ENCODE peak calls at places on chromosomes 3 and 15, in five cellular contexts. O is kidney epithelial cell; T is pancreas; F is CD4-positive, CD25-positive, alpha-beta regulatory T cell; Q is foreskin fibroblast. M is an unnamed sample.

GRCh38 chr3:190596341-190597285 is 82.7 kb downstream of the IL1RAP start:
- DNase-seq in O (no peak), T (no peak), F (no peak), Q (no peak), M (no peak)

GRCh38 chr3:27312044-27312668 is 57.0 kb downstream of the NEK10 start:
- DNase-seq in Q (peak), O (peak), F (no peak), T (peak), M (no peak)

GRCh38 chr15:27844018-27844666 is 255.0 kb downstream of the OCA2 start:
- DNase-seq in O (peak), T (no peak), Q (peak), F (no peak), M (no peak)

GRCh38 chr3:72912532-72912931 is 24.7 kb downstream of the GXYLT2 start:
- DNase-seq in F (no peak), O (no peak), Q (no peak), T (no peak), M (no peak)

GRCh38 chr15:38670142-38671002 is 105.8 kb upstream of the RASGRP1 start:
- DNase-seq in O (no peak), F (peak), Q (no peak), T (no peak), M (no peak)

GRCh38 chr15:82621970-82622369 is 25.2 kb downstream of the CPEB1 start:
- DNase-seq in Q (no peak), T (no peak), F (no peak), O (no peak), M (no peak)

GRCh38 chr3:52108302-52109232 is 45.7 kb downstream of the POC1A start:
- DNase-seq in F (no peak), O (no peak), Q (no peak), T (no peak), M (peak)

GRCh38 chr3:64048631-64049061 is 25.4 kb upstream of the PSMD6 start:
- DNase-seq in F (no peak), Q (peak), T (no peak), O (no peak), M (no peak)

GRCh38 chr3:43445820-43446219 is 159.5 kb downstream of the SNRK start:
- DNase-seq in T (no peak), O (no peak), F (no peak), Q (no peak), M (no peak)

GRCh38 chr15:70259640-70260066 is 161.9 kb upstream of the TLE3 start:
- DNase-seq in O (no peak), F (no peak), T (no peak), Q (no peak), M (no peak)

GRCh38 chr3:14812196-14812785 is 6.5 kb upstream of the FGD5 start:
- DNase-seq in O (no peak), F (no peak), T (no peak), Q (no peak), M (no peak)

GRCh38 chr15:36887214-36888017 is 212.9 kb downstream of the MEIS2 start:
- DNase-seq in F (no peak), O (no peak), T (no peak), Q (no peak), M (no peak)

GRCh38 chr15:32870240-32871033 is 152.6 kb downstream of the GREM1 start:
- DNase-seq in T (no peak), O (peak), F (no peak), Q (no peak), M (peak)

GRCh38 chr3:25696019-25696418 is 31.3 kb upstream of the TOP2B start:
- DNase-seq in O (no peak), T (no peak), F (no peak), Q (no peak), M (no peak)

GRCh38 chr3:172868565-172869172 is 118.1 kb downstream of the ECT2 start:
- DNase-seq in O (no peak), F (no peak), T (no peak), Q (no peak), M (no peak)

GRCh38 chr3:184227481-184227935 is 1.9 kb upstream of the VWA5B2 start:
- DNase-seq in Q (no peak), F (peak), T (peak), O (no peak), M (no peak)

GRCh38 chr3:129261850-129262249 is 12.4 kb downstream of the COPG1 start:
- DNase-seq in F (no peak), Q (no peak), T (no peak), O (no peak), M (no peak)

GRCh38 chr15:32718822-32719716 is 1.3 kb downstream of the GREM1 start:
- DNase-seq in Q (no peak), T (peak), O (no peak), F (no peak), M (no peak)

GRCh38 chr3:111955876-111956275 is 22.9 kb upstream of the ABHD10 start:
- DNase-seq in Q (no peak), O (no peak), T (no peak), F (no peak), M (no peak)

GRCh38 chr3:186281172-186281571 is 80.9 kb downstream of the DGKG start:
- DNase-seq in F (no peak), Q (peak), O (no peak), T (no peak), M (peak)

GRCh38 chr3:197501879-197502620 is 53.7 kb downstream of the BDH1 start:
- DNase-seq in T (no peak), F (no peak), Q (no peak), O (no peak), M (no peak)

GRCh38 chr15:81752149-81752942 is 293.5 kb downstream of the MEX3B start:
- DNase-seq in O (no peak), Q (peak), T (peak), F (no peak), M (peak)

GRCh38 chr15:90362936-90363212 is 10.8 kb downstream of the ZNF774 start:
- DNase-seq in O (peak), F (no peak), T (no peak), Q (peak), M (peak)

GRCh38 chr15:52787123-52787503 is 3.0 kb downstream of the ONECUT1 start:
- DNase-seq in Q (no peak), T (peak), O (no peak), F (no peak), M (no peak)

GRCh38 chr15:81829918-81830317 is 215.9 kb downstream of the MEX3B start:
- DNase-seq in Q (no peak), F (no peak), O (no peak), T (no peak), M (no peak)

GRCh38 chr15:33007295-33007855 is 187.1 kb downstream of the FMN1 start:
- DNase-seq in F (no peak), O (no peak), T (no peak), Q (no peak), M (no peak)

GRCh38 chr15:27820722-27821121 is 278.4 kb downstream of the OCA2 start:
- DNase-seq in Q (no peak), O (no peak), F (no peak), T (no peak), M (no peak)

GRCh38 chr3:24343084-24343783 is 151.4 kb downstream of the THRB start:
- DNase-seq in Q (peak), T (no peak), O (peak), F (no peak), M (peak)

GRCh38 chr3:10026084-10026890 is at the start of gene FANCD2:
- DNase-seq in O (peak), F (peak), T (peak), Q (peak), M (no peak)

GRCh38 chr15:41746802-41747201 is 27.5 kb upstream of the MAPKBP1 start:
- DNase-seq in T (no peak), F (no peak), O (no peak), Q (peak), M (no peak)

GRCh38 chr15:48806151-48806550 is 4.7 kb downstream of the CEP152 start:
- DNase-seq in Q (no peak), T (no peak), F (no peak), O (no peak), M (no peak)

GRCh38 chr3:159762981-159763465 is 225.6 kb upstream of the IL12A start:
- DNase-seq in Q (peak), O (no peak), F (no peak), T (no peak), M (peak)

GRCh38 chr15:70490838-70491155 is 272.6 kb downstream of the UACA start:
- DNase-seq in T (no peak), O (no peak), Q (no peak), F (no peak), M (no peak)

GRCh38 chr3:10602769-10603768 is 97.7 kb upstream of the ATP2B2 start:
- DNase-seq in O (no peak), F (peak), Q (no peak), T (no peak), M (no peak)

GRCh38 chr15:88505721-88506120 is 38.2 kb downstream of the MRPS11 start:
- DNase-seq in T (no peak), Q (no peak), O (no peak), F (no peak), M (no peak)

GRCh38 chr3:171088984-171089754 is 62.6 kb upstream of the SLC2A2 start:
- DNase-seq in F (no peak), T (no peak), Q (peak), O (peak), M (peak)
- H3K4me3 ChIP-seq in F (no peak), T (no peak), Q (no peak), O (no peak), M (no peak)

DNA sequence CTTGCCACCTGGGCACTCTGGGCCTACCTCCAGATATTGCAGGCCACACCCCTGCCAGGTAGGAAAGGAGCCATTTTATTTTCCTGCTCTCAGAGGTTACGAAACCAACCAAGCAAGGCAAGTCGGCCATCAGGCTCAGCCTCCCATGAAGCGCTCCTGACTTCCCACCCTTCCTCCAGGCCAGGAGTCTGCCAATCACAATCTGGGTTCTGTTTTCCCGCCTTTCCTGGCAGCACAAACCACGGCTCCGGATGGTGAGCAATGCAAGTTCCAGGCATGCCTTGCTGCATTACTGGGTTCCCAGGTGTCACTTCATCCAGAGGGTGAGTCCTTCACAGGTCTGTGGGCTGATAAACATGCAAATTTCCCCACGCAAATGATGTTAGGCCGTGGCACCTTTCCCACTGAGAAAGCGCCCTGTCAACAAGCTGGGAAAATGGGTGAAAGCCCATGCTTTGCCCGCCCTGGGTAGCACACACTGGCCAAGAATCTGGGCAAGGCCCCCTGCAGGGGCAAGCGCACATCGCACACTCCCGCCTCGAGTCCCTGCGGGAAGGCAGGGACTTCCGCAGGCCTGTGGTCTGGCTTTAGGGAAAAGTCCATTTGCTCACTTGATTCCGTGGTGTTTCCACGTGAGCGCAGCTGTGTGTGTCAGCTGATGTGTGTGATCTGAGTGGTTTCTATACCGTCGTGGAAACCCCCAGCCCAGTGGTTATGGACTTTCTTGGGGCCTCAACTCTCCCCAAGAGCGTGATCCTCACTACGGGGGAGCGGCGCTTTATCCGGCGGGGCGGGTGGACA is 61.6 kb upstream of the RYK start:
- DNase-seq in Q (no peak), O (no peak), T (peak), F (no peak), M (no peak)
- H3K4me3 ChIP-seq in Q (no peak), O (no peak), T (no peak), F (no peak), M (no peak)

GRCh38 chr3:13550257-13550693 is 1.4 kb downstream of the FBLN2 start:
- DNase-seq in O (no peak), T (no peak), F (no peak), Q (no peak), M (no peak)
- H3K4me3 ChIP-seq in O (no peak), T (no peak), F (no peak), Q (peak), M (no peak)

DNA sequence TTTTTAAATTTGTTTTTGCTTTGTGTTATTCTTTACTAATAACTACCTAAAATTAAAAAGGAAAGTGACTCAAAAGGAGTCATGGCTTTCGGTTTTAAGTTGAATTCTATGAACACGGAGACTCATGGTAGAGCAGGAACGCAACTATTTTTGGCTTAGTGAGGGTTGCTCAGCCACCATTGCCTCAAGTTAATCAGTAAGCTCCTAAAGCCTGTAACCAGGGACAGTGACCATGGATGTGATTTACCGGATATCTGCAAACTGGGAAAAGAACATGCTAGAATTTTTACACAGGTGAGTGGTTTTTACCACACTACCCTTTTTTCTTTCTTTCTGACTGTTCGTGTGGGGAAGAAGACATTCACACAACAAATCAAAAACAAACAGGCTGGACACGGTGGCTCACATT is 11.8 kb downstream of the SLC12A8 start:
- DNase-seq in Q (no peak), O (peak), F (no peak), T (no peak), M (no peak)
- H3K4me3 ChIP-seq in Q (no peak), O (no peak), F (no peak), T (no peak), M (no peak)

GRCh38 chr3:56189486-56189985 is 278.7 kb downstream of the ERC2 start:
- DNase-seq in F (no peak), O (no peak), Q (no peak), T (no peak), M (no peak)
- H3K4me3 ChIP-seq in F (no peak), O (no peak), Q (no peak), T (no peak), M (no peak)

DNA sequence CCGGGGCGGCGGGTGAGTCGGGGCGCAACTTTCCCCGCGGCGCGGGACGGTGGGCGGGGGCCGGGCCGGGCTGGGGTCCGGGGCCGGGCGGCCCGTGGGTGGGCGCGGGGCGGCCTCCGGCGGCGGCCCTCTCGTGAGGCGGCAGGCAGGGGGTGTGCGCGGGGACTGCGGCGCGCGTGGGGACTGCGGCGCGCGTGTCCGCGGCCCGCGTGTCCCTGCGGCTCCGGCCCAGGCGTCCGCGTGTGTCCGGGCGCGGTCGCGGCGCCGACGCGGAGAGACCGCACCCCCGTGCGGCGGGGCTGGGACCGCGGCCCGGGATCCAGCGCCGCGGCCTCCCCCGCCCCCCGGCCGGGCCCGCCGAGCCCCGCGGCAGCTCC is 349 bp downstream of the PLXNA1 start:
- DNase-seq in T (no peak), O (no peak), F (no peak), Q (no peak), M (no peak)
- H3K4me3 ChIP-seq in T (peak), O (peak), F (no peak), Q (peak), M (peak)

M was measured in skeletal muscle cell.